ENCODE peak calls at places on chromosomes 4 and X, in six cellular contexts. G, O, M, Q, J and K are unnamed samples.

GRCh38 chr4:8393593-8394038 is 46.9 kb downstream of the ACOX3 start:
- DNase-seq in J (no peak), G (no peak), O (peak), Q (peak), M (peak), K (peak)

GRCh38 chr4:159487284-159487747 is 384.4 kb downstream of the RAPGEF2 start:
- DNase-seq in G (peak), J (peak), M (peak), Q (no peak), O (peak), K (no peak)

GRCh38 chr4:59945277-59945676 is 1254.8 kb upstream of the ADGRL3 start:
- DNase-seq in M (no peak), O (no peak), G (no peak), J (no peak), Q (no peak), K (no peak)

GRCh38 chr4:26330186-26330787 is 9.5 kb downstream of the RBPJ start:
- DNase-seq in Q (no peak), O (no peak), J (peak), M (peak), G (peak), K (no peak)

GRCh38 chr4:122309988-122310626 is 68.7 kb upstream of the ADAD1 start:
- DNase-seq in Q (no peak), M (no peak), O (no peak), J (no peak), G (no peak), K (no peak)

GRCh38 chr4:1594871-1595788 is 89.0 kb downstream of the FAM53A start:
- DNase-seq in J (no peak), M (no peak), O (no peak), Q (no peak), G (no peak), K (no peak)

GRCh38 chr4:119692001-119692400 is 63.4 kb upstream of the PDE5A start:
- DNase-seq in J (no peak), M (peak), Q (no peak), O (no peak), G (no peak), K (no peak)

GRCh38 chrX:115017455-115017854 is at the start of gene IL13RA2:
- DNase-seq in M (no peak), O (no peak), G (no peak), Q (no peak), J (no peak), K (no peak)

GRCh38 chr4:105666693-105667092 is 41.8 kb downstream of the INTS12 start:
- DNase-seq in O (no peak), Q (no peak), J (peak), M (no peak), G (no peak), K (no peak)

GRCh38 chrX:31266172-31267076 is 194.6 kb upstream of the FTHL17 start:
- DNase-seq in G (peak), M (no peak), Q (no peak), O (no peak), J (peak), K (peak)

GRCh38 chr4:156638925-156639605 is 332.5 kb downstream of the PDGFC start:
- DNase-seq in G (no peak), Q (no peak), J (peak), O (no peak), M (no peak), K (no peak)

GRCh38 chr4:86586160-86586572 is 7.9 kb upstream of the PTPN13 start:
- DNase-seq in M (no peak), O (no peak), G (no peak), J (no peak), Q (no peak), K (no peak)